ENCODE peak calls at places on chromosomes 12 and 14, in six cellular contexts. W, L, U, Y, N and R are unnamed samples.

GRCh38 chr12:100758083-100758482 is 36.5 kb upstream of the ANO4 start:
- DNase-seq in W (no peak), L (no peak), U (no peak), Y (no peak), N (no peak), R (no peak)

GRCh38 chr12:29799591-29799990 is 15.8 kb upstream of the TMTC1 start:
- DNase-seq in W (no peak), L (peak; percentile 20), U (no peak), Y (no peak), N (no peak), R (no peak)

GRCh38 chr14:60509438-60510253 is 700 bp downstream of the SIX6 start:
- DNase-seq in W (peak; percentile 86), L (peak; percentile 67), U (no peak), Y (peak; percentile 24), N (peak; percentile 68), R (no peak)

GRCh38 chr12:132445884-132446471 is 44.0 kb upstream of the FBRSL1 start:
- DNase-seq in W (peak; percentile 98), L (no peak), U (peak; percentile 85), Y (no peak), N (peak; percentile 92), R (no peak)

GRCh38 chr12:119363037-119363436 is 28.5 kb downstream of the CCDC60 start:
- DNase-seq in W (no peak), L (no peak), U (no peak), Y (no peak), N (no peak), R (no peak)

GRCh38 chr14:90850487-90850886 is 34.3 kb upstream of the TTC7B start:
- DNase-seq in W (peak; percentile 82), L (no peak), U (peak; percentile 60), Y (peak; percentile 44), N (no peak), R (no peak)

GRCh38 chr14:94455928-94456327 is 3.3 kb upstream of the SERPINA11 start:
- DNase-seq in W (no peak), L (no peak), U (no peak), Y (no peak), N (no peak), R (no peak)

GRCh38 chr12:4849024-4849594 is 60.6 kb upstream of the KCNA1 start:
- DNase-seq in W (peak; percentile 35), L (peak; percentile 54), U (peak; percentile 58), Y (peak; percentile 3), N (peak; percentile 42), R (no peak)

GRCh38 chr14:24368215-24368561 is 204 bp downstream of the NFATC4 start:
- DNase-seq in W (peak; percentile 60), L (no peak), U (no peak), Y (no peak), N (peak; percentile 79), R (no peak)

GRCh38 chr12:4139191-4139590 is 134.4 kb upstream of the CCND2 start:
- DNase-seq in W (no peak), L (no peak), U (no peak), Y (no peak), N (no peak), R (no peak)

DNA sequence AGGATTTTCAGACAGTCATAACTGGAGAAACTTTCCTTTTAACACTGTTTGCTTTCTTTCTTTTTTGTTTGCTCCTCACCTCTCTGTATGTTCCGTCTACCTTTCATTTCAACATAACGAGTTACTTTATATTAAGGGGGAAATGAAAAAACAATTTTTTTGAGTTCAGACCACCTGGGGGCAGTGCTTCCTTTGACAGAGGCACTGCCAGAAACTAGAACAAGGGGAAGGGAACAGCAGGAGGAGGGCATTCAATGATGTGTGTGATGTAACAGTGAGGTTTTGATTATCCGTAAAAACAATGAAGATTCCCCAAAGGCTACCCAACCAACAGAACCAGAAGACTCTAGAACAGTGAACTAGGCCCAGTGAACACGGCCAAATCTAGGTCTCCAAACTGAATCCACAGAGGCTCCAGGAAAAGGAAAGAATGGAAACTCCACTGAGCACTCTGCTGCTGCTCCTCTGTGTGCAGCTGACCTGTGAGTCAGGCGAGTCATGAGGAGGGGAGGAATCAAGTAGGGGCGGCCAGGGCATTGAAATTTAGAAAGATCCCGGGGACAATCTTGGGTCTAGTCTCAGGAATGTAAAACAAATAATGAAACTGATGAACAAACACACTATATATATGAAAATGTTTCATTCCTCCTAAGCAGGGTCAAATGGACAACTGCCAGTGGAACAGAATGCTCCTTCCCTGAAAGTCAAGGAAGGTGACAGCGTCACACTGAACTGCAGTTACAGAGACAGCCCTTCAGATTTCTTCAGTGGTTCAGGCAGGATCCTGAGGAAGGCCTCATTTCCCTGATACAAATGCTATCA is 323.5 kb downstream of the DAD1 start:
- DNase-seq in W (peak; percentile 46), L (no peak), U (peak; percentile 6), Y (peak; percentile 73), N (peak; percentile 40), R (no peak)
- TF ChIP-seq CTCF in W (peak; percentile 54), L (no peak), U (peak; percentile 6), Y (peak; percentile 9), N (peak; percentile 46), R (no peak)

DNA sequence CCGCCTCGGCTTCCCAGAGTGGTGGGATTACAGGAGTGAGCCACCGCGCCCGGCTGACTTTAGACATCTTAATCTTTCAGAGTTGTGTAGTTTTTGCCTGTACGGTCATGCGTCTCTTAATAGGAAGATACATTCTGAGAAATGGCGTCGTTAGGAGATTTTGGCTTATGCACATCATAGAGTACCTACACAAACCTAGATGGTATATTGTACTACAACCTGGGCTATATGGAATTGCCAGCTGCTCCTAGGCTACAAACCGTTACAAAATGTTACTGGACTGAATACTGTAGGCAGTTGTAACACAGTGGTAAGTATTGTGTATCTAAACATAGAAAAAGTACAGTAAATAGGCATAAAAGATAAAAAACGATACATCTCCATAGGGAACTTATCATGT is 1.3 kb downstream of the TSFM start:
- DNase-seq in W (no peak), L (no peak), U (no peak), Y (no peak), N (no peak), R (no peak)
- H3K4me3 ChIP-seq in W (peak overlapping the region; percentile 100), L (no peak overlapping the region), U (peak overlapping the region; percentile 99), Y (no peak overlapping the region), N (no peak overlapping the region), R (no peak overlapping the region)

GRCh38 chr14:98592611-98593170 is 679.3 kb downstream of the BCL11B start:
- DNase-seq in W (no peak), L (no peak), U (no peak), Y (no peak), N (peak; percentile 15), R (no peak)

GRCh38 chr14:98594156-98594555 is 677.8 kb downstream of the BCL11B start:
- DNase-seq in W (no peak), L (no peak), U (no peak), Y (no peak), N (no peak), R (no peak)

GRCh38 chr14:98591161-98591560 is 680.8 kb downstream of the BCL11B start:
- DNase-seq in W (no peak), L (no peak), U (no peak), Y (no peak), N (no peak), R (no peak)

GRCh38 chr14:98598576-98598975 is 673.4 kb downstream of the BCL11B start:
- DNase-seq in W (no peak), L (no peak), U (no peak), Y (no peak), N (no peak), R (no peak)

DNA sequence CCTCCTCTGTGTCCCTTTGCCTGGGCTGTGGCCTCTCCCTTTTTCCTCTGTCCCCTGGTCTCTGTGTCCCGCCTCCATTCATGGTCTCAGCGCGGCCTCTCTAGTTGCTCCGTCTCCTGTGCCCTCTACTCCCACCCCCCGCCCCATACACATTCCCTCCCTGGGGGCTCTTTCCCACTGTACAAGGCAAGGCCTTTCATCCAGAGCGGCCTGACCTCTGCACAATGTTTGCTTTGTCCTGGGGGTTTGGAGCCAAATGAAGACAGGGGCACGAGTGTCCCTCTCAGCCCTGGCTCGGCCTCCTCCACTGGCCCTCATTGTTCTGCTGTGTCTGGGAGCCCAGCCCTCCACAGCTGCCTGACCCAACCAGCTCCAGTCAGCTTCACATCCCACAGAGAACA is 678.6 kb downstream of the BCL11B start:
- DNase-seq in W (no peak), L (no peak), U (no peak), Y (no peak), N (peak; percentile 81), R (no peak)
- TF ChIP-seq CTCF in W (no peak), L (no peak), U (no peak), Y (no peak), N (no peak), R (no peak)

GRCh38 chr14:51780006-51780692 is 80.3 kb upstream of the GNG2 start:
- DNase-seq in W (peak; percentile 89), L (peak; percentile 80), U (peak; percentile 76), Y (peak; percentile 35), N (peak; percentile 81), R (no peak)
- H3K4me3 ChIP-seq in W (peak overlapping the region; percentile 20), L (peak overlapping the region; percentile 52), U (no peak overlapping the region), Y (no peak overlapping the region), N (no peak overlapping the region), R (no peak overlapping the region)